ENCODE peak calls at places on chromosomes 11 and 22, in eight cellular contexts. X is neural progenitor cell, H is fibroblast of lung, M is PC-3, Q is endothelial cell of umbilical vein, U is MM.1S, F is hepatocyte, G is mammary epithelial cell. C is an unnamed sample.

GRCh38 chr11:19922689-19923035 is 210.0 kb downstream of the NAV2 start:
- DNase-seq in X (no peak), H (no peak), M (peak; percentile 66), Q (no peak), U (no peak), F (no peak), G (peak; percentile 30), C (peak; percentile 60)

GRCh38 chr11:103378931-103379330 is 269.7 kb downstream of the DYNC2H1 start:
- DNase-seq in X (no peak), H (peak; percentile 51), M (no peak), Q (no peak), U (no peak), F (no peak), G (no peak), C (peak; percentile 31)

GRCh38 chr22:25051073-25051472 is 98.6 kb downstream of the KIAA1671 start:
- DNase-seq in X (no peak), H (no peak), M (peak; percentile 27), Q (no peak), U (no peak), F (no peak), G (no peak), C (no peak)

GRCh38 chr22:36549033-36549432 is 20.1 kb upstream of the EIF3D start:
- DNase-seq in X (no peak), H (no peak), M (no peak), Q (no peak), U (no peak), F (no peak), G (no peak), C (no peak)

GRCh38 chr11:12682730-12683500 is 8.7 kb downstream of the TEAD1 start:
- DNase-seq in X (no peak), H (no peak), M (no peak), Q (no peak), U (no peak), F (no peak), G (no peak), C (no peak)

GRCh38 chr11:65657426-65657825 is 5.3 kb downstream of the RELA start:
- DNase-seq in X (no peak), H (no peak), M (no peak), Q (no peak), U (no peak), F (no peak), G (no peak), C (no peak)

GRCh38 chr22:41445171-41446056 is 1.2 kb downstream of the TOB2 start:
- DNase-seq in X (peak; percentile 92), H (no peak), M (peak; percentile 43), Q (peak; percentile 41), U (peak; percentile 47), F (peak; percentile 22), G (peak; percentile 7), C (peak; percentile 57)

GRCh38 chr11:76661306-76661751 is 9.2 kb downstream of the LRRC32 start:
- DNase-seq in X (no peak), H (no peak), M (no peak), Q (no peak), U (no peak), F (no peak), G (no peak), C (no peak)

GRCh38 chr11:15926071-15926470 is 430.3 kb downstream of the SOX6 start:
- DNase-seq in X (no peak), H (no peak), M (no peak), Q (no peak), U (no peak), F (no peak), G (peak; percentile 63), C (peak; percentile 7)

GRCh38 chr11:114610984-114611944 is 15.7 kb upstream of the NXPE4 start:
- DNase-seq in X (no peak), H (peak; percentile 1), M (no peak), Q (no peak), U (no peak), F (peak; percentile 5), G (no peak), C (peak; percentile 50)

GRCh38 chr11:69904331-69905201 is 85.3 kb upstream of the FGF3 start:
- DNase-seq in X (no peak), H (no peak), M (no peak), Q (no peak), U (no peak), F (no peak), G (no peak), C (no peak)

GRCh38 chr11:83087035-83087434 is 15.3 kb upstream of the RAB30 start:
- DNase-seq in X (no peak), H (no peak), M (peak; percentile 62), Q (peak; percentile 28), U (no peak), F (peak; percentile 12), G (no peak), C (no peak)

GRCh38 chr11:69280994-69281393 is 13.0 kb upstream of the MYEOV start:
- DNase-seq in X (no peak), H (peak; percentile 69), M (peak; percentile 97), Q (no peak), U (no peak), F (peak; percentile 48), G (peak; percentile 96), C (peak; percentile 98)

GRCh38 chr11:114819028-114819427 is 140.7 kb downstream of the NXPE2 start:
- DNase-seq in X (no peak), H (no peak), M (no peak), Q (no peak), U (peak; percentile 38), F (no peak), G (peak; percentile 3), C (peak; percentile 26)

GRCh38 chr22:44571566-44572413 is 73.8 kb upstream of the RTL6 start:
- DNase-seq in X (no peak), H (no peak), M (no peak), Q (no peak), U (no peak), F (no peak), G (no peak), C (no peak)

GRCh38 chr11:132943325-132943736 is 589.0 kb downstream of the OPCML start:
- DNase-seq in X (no peak), H (peak; percentile 17), M (no peak), Q (no peak), U (no peak), F (no peak), G (peak; percentile 8), C (peak; percentile 34)

GRCh38 chr22:35349704-35350538 is 31.0 kb upstream of the HMOX1 start:
- DNase-seq in X (peak; percentile 45), H (peak; percentile 41), M (no peak), Q (no peak), U (no peak), F (peak; percentile 69), G (no peak), C (peak; percentile 48)

GRCh38 chr22:35348703-35349102 is 32.2 kb upstream of the HMOX1 start:
- DNase-seq in X (no peak), H (no peak), M (no peak), Q (no peak), U (no peak), F (no peak), G (no peak), C (no peak)

GRCh38 chr22:35348026-35348590 is 32.8 kb upstream of the HMOX1 start:
- DNase-seq in X (no peak), H (no peak), M (no peak), Q (no peak), U (no peak), F (no peak), G (no peak), C (no peak)

GRCh38 chr22:35350539-35351503 is 30.1 kb upstream of the HMOX1 start:
- DNase-seq in X (peak; percentile 93), H (peak; percentile 91), M (peak; percentile 81), Q (peak; percentile 89), U (peak; percentile 88), F (peak; percentile 94), G (peak; percentile 84), C (peak; percentile 97)

GRCh38 chr22:35349368-35349703 is 31.6 kb upstream of the HMOX1 start:
- DNase-seq in X (no peak), H (no peak), M (no peak), Q (no peak), U (no peak), F (no peak), G (no peak), C (no peak)
- H2AFZ ChIP-seq in X (no peak overlapping the region), H (no peak overlapping the region), M (no peak overlapping the region), Q (no peak overlapping the region), U (no peak overlapping the region), F (no peak overlapping the region), G (no peak overlapping the region), C (no peak overlapping the region)

GRCh38 chr11:124839051-124839971 is 25.9 kb upstream of the ROBO3 start:
- DNase-seq in X (peak; percentile 80), H (no peak), M (no peak), Q (no peak), U (no peak), F (peak; percentile 23), G (no peak), C (peak; percentile 54)
- H3K4me3 ChIP-seq in X (peak overlapping the region; percentile 51), H (peak overlapping the region; percentile 17), M (peak overlapping the region; percentile 65), Q (no peak overlapping the region), U (peak overlapping the region; percentile 22), F (peak overlapping the region; percentile 40), G (peak overlapping the region; percentile 16), C (peak overlapping the region; percentile 64)

DNA sequence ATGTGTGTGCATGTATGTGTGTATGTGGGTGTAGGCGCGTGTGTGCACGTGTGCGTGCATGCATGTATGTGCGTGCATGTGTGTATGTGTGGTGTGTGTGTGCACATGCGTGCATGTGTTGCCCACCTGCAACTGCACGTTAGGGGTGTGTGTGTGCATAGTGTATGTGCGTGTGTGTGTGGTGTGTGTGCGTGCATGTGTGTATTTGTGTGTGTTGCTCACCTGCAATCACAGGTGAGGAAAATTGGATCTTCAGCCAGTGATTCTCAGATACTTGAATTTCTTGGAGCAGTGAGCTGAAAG is 54.3 kb downstream of the ST14 start:
- DNase-seq in X (no peak), H (no peak), M (no peak), Q (no peak), U (no peak), F (no peak), G (no peak), C (no peak)
- H2AFZ ChIP-seq in X (no peak overlapping the region), H (no peak overlapping the region), M (no peak overlapping the region), Q (no peak overlapping the region), U (no peak overlapping the region), F (no peak overlapping the region), G (no peak overlapping the region), C (no peak overlapping the region)

GRCh38 chr11:74299000-74299399 is 12.4 kb downstream of the P4HA3 start:
- DNase-seq in X (no peak), H (no peak), M (no peak), Q (no peak), U (no peak), F (no peak), G (no peak), C (no peak)
- H3K4me3 ChIP-seq in X (no peak overlapping the region), H (no peak overlapping the region), M (no peak overlapping the region), Q (no peak overlapping the region), U (no peak overlapping the region), F (no peak overlapping the region), G (no peak overlapping the region), C (no peak overlapping the region)